ENCODE peak calls at places on chromosomes 6 and 20, in eight cellular contexts. Q, G, S, R, C, F, V and P are unnamed samples. For H3K9me3, the result is how much of the 10 kb centered on the place peaks cover.

GRCh38 chr6:7513534-7513933 is 27.9 kb upstream of the DSP start:
- DNase-seq in Q (no peak), G (no peak), S (no peak), R (no peak), C (no peak), F (no peak), V (no peak), P (no peak)

GRCh38 chr6:12653396-12653910 is 63.1 kb upstream of the PHACTR1 start:
- DNase-seq in Q (no peak), G (peak), S (no peak), R (no peak), C (no peak), F (no peak), V (no peak), P (no peak)

GRCh38 chr20:23374441-23374840 is 12.5 kb downstream of the GZF1 start:
- DNase-seq in Q (no peak), G (no peak), S (no peak), R (no peak), C (no peak), F (no peak), V (no peak), P (no peak)

GRCh38 chr6:135692426-135692825 is 159.1 kb upstream of the PDE7B start:
- DNase-seq in Q (no peak), G (no peak), S (no peak), R (no peak), C (no peak), F (no peak), V (no peak), P (no peak)

GRCh38 chr6:11890849-11891248 is 112.2 kb upstream of the ADTRP start:
- DNase-seq in Q (no peak), G (peak), S (no peak), R (no peak), C (no peak), F (no peak), V (no peak), P (no peak)

GRCh38 chr6:147508871-147509608 is 550 bp downstream of the SAMD5 start:
- DNase-seq in Q (no peak), G (no peak), S (no peak), R (peak), C (no peak), F (no peak), V (no peak), P (no peak)

GRCh38 chr20:51428451-51429143 is 113.9 kb downstream of the NFATC2 start:
- DNase-seq in Q (no peak), G (peak), S (no peak), R (peak), C (no peak), F (no peak), V (no peak), P (peak)

GRCh38 chr20:6704132-6704861 is 63.2 kb upstream of the BMP2 start:
- DNase-seq in Q (no peak), G (peak), S (no peak), R (no peak), C (no peak), F (no peak), V (no peak), P (no peak)

GRCh38 chr6:36692220-36692619 is 5.4 kb upstream of the RAB44 start:
- DNase-seq in Q (peak), G (no peak), S (peak), R (no peak), C (no peak), F (no peak), V (no peak), P (no peak)

GRCh38 chr6:5175195-5175594 is 85.6 kb downstream of the LYRM4 start:
- DNase-seq in Q (no peak), G (peak), S (no peak), R (no peak), C (peak), F (no peak), V (no peak), P (no peak)

GRCh38 chr6:120558294-120558693 is 776.0 kb downstream of the TBC1D32 start:
- DNase-seq in Q (no peak), G (no peak), S (no peak), R (no peak), C (no peak), F (no peak), V (no peak), P (no peak)

GRCh38 chr6:134663800-134664535 is 285.9 kb downstream of the ALDH8A1 start:
- DNase-seq in Q (no peak), G (no peak), S (no peak), R (no peak), C (no peak), F (no peak), V (no peak), P (no peak)

GRCh38 chr6:44270526-44271405 is 516 bp downstream of the TMEM151B start:
- DNase-seq in Q (no peak), G (no peak), S (no peak), R (no peak), C (no peak), F (no peak), V (no peak), P (no peak)

GRCh38 chr6:121856296-121856695 is 420.9 kb downstream of the GJA1 start:
- DNase-seq in Q (no peak), G (peak), S (no peak), R (no peak), C (no peak), F (no peak), V (no peak), P (no peak)

GRCh38 chr6:89393659-89394058 is 18.4 kb downstream of the RRAGD start:
- DNase-seq in Q (no peak), G (no peak), S (no peak), R (no peak), C (no peak), F (no peak), V (no peak), P (no peak)

GRCh38 chr20:38337561-38338140 is 8.6 kb upstream of the LBP start:
- DNase-seq in Q (no peak), G (peak), S (no peak), R (no peak), C (peak), F (no peak), V (no peak), P (no peak)

GRCh38 chr6:6090861-6091607 is 84.3 kb upstream of the NRN1 start:
- DNase-seq in Q (no peak), G (no peak), S (no peak), R (no peak), C (no peak), F (no peak), V (no peak), P (no peak)

GRCh38 chr20:62772994-62773858 is 23.0 kb upstream of the MRGBP start:
- DNase-seq in Q (no peak), G (peak), S (no peak), R (no peak), C (no peak), F (no peak), V (no peak), P (no peak)

GRCh38 chr6:87257975-87258374 is 64.4 kb upstream of the SMIM8 start:
- DNase-seq in Q (no peak), G (no peak), S (no peak), R (no peak), C (no peak), F (no peak), V (no peak), P (no peak)
- H3K9me3 ChIP-seq in Q (under half), G (under half), S (under half), R (under half), C (under half), F (under half), V (under half), P (under half)

DNA sequence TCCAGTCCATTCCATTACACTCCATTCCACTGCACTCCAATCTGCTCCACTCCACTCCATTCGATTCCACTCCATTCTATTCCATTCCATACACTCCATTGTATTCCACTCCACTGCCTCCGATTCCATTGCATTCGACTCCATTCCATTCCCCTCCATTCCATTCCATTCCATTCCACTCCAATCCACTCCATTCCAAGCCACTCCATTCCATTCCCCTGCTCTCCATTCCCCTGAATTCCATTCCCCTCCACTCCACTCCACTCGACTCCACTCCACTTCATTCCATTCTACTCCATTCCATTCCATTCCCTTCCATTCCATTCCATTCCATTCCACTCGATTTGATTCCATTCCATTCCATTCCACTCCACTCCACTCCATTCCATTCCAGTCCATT is 25.7 kb upstream of the DEFB125 start:
- DNase-seq in Q (no peak), G (no peak), S (no peak), R (no peak), C (no peak), F (no peak), V (no peak), P (no peak)
- H3K9me3 ChIP-seq in Q (under half), G (under half), S (under half), R (under half), C (half or more), F (under half), V (under half), P (under half)

GRCh38 chr6:9875605-9876353 is 539.1 kb downstream of the TFAP2A start:
- DNase-seq in Q (no peak), G (peak), S (no peak), R (no peak), C (no peak), F (no peak), V (no peak), P (no peak)

DNA sequence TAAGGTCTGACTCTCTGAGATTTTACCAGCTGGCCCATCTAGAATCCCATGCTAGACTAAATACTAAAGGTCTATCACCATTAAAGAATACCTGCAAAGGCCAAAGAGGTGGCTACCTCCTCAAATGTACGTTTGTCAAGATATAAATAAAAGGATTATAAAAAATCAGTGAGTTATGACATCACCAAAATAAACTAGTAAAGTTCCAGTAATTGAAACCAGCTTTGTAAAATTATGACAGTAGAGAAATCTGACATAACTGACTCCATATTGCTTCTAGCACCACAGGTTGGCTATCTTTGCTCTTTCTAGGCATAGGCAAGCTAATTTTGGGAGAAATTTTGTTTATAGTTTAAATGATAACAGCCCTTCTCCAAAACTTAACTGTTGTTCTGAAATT is 536.3 kb downstream of the TFAP2A start:
- DNase-seq in Q (no peak), G (no peak), S (no peak), R (no peak), C (no peak), F (no peak), V (no peak), P (no peak)
- H3K9me3 ChIP-seq in Q (under half), G (under half), S (under half), R (under half), C (under half), F (under half), V (under half), P (under half)

DNA sequence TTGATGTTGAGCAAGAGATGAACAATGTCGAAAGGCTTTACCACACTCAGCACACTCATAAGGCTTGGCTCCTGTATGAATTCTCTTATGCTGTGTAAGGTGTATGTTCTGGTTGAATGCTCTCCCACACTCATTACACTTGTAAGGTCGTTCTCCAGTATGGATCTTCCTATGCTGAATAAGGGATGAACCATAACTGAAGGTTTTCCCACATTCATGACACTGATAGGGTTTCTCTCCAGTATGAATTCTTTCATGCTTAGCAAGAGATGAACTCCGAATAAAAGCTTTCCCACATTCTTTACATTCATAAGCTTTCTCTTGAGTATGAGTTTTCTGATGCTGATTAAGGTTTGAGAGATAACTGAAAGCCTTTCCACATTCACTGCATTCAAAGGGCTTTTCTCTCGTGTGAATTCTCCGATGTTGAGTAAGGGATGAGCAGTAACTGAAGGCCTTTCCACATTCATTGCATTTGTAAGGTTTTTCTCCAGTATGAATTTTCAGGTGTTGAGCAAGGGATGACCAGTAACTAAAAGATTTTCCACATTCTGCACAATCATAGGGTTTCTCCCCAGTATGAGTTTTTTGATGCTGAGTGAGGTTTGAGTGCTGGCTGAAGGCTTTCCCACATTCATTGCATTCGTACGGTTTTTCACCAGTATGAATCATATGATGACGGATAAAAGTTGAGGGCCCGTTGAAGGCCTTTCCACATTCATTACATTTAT is 21.1 kb downstream of the ZNF184 start:
- DNase-seq in Q (no peak), G (no peak), S (no peak), R (no peak), C (no peak), F (no peak), V (no peak), P (no peak)
- H3K9me3 ChIP-seq in Q (half or more), G (under half), S (under half), R (under half), C (half or more), F (half or more), V (half or more), P (half or more)

GRCh38 chr6:13674533-13675190 is 37.0 kb downstream of the RANBP9 start:
- DNase-seq in Q (no peak), G (peak), S (no peak), R (no peak), C (no peak), F (no peak), V (no peak), P (no peak)
- H3K9me3 ChIP-seq in Q (under half), G (under half), S (under half), R (under half), C (under half), F (under half), V (under half), P (under half)

GRCh38 chr6:168773788-168774187 is 332.8 kb downstream of the SMOC2 start:
- DNase-seq in Q (no peak), G (no peak), S (no peak), R (no peak), C (no peak), F (no peak), V (no peak), P (no peak)
- H3K9me3 ChIP-seq in Q (under half), G (under half), S (under half), R (under half), C (under half), F (under half), V (under half), P (under half)

GRCh38 chr20:39813190-39813829 is 851.2 kb downstream of the DHX35 start:
- DNase-seq in Q (no peak), G (no peak), S (no peak), R (no peak), C (no peak), F (no peak), V (no peak), P (no peak)

GRCh38 chr20:39812116-39812515 is 850.0 kb downstream of the DHX35 start:
- DNase-seq in Q (no peak), G (no peak), S (no peak), R (no peak), C (no peak), F (no peak), V (no peak), P (no peak)

GRCh38 chr20:39810269-39810668 is 848.1 kb downstream of the DHX35 start:
- DNase-seq in Q (no peak), G (no peak), S (no peak), R (no peak), C (no peak), F (no peak), V (no peak), P (no peak)
- H3K9me3 ChIP-seq in Q (under half), G (under half), S (under half), R (under half), C (under half), F (under half), V (under half), P (under half)

GRCh38 chr20:15742076-15742475 is 831.2 kb downstream of the KIF16B start:
- DNase-seq in Q (no peak), G (no peak), S (no peak), R (no peak), C (no peak), F (no peak), V (no peak), P (no peak)
- H3K9me3 ChIP-seq in Q (under half), G (under half), S (under half), R (under half), C (under half), F (under half), V (under half), P (under half)

GRCh38 chr20:60962367-60963045 is 289.6 kb upstream of the CDH4 start:
- DNase-seq in Q (no peak), G (no peak), S (no peak), R (no peak), C (no peak), F (no peak), V (no peak), P (no peak)
- H3K9me3 ChIP-seq in Q (under half), G (under half), S (under half), R (under half), C (under half), F (under half), V (under half), P (under half)

DNA sequence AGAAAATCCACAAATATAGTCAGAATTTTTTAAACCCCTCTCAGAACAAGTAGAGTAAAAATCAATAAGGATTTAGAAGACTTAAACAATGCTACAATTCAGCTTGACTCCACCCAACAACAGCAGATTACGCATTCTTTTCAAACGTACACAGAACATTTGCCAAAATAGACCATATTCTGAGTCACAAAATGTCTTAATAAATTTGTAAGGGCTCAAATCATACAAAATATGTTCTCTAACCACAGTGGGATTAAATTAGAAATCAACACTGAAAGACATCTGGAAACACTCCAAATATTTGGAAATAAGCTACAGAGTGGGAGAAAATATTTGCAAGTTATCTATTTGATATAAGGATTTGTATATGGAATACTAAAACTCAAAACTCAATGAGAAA is 164.2 kb upstream of the AKAP12 start:
- DNase-seq in Q (no peak), G (peak), S (no peak), R (no peak), C (no peak), F (no peak), V (no peak), P (no peak)
- H3K9me3 ChIP-seq in Q (under half), G (under half), S (under half), R (under half), C (under half), F (under half), V (under half), P (under half)